ENCODE peak calls at places on chromosomes 5 and 9, in eight cellular contexts. O is astrocyte of the cerebellum, N is MCF 10A, P is right lobe of liver, E is psoas muscle, C is AG10803, L is AG04450, X is cardiac fibroblast. T is an unnamed sample.

GRCh38 chr5:143435207-143435657 is 31.7 kb upstream of the NR3C1 start:
- DNase-seq in O (no peak), N (peak), L (no peak), E (no peak), X (peak), P (no peak), C (no peak), T (peak)

GRCh38 chr5:179464631-179465030 is 85.7 kb upstream of the RUFY1 start:
- DNase-seq in E (no peak), N (no peak), O (no peak), C (no peak), L (no peak), P (no peak), X (no peak), T (no peak)

GRCh38 chr5:6686916-6687409 is 26.3 kb upstream of the TENT4A start:
- DNase-seq in P (no peak), L (no peak), E (no peak), C (peak), X (peak), N (no peak), O (peak), T (no peak)

GRCh38 chr5:96807099-96807654 is 568 bp downstream of the ERAP1 start:
- DNase-seq in X (peak), P (peak), O (no peak), N (peak), L (no peak), E (peak), C (peak), T (peak)

GRCh38 chr9:16628421-16628820 is 242.0 kb downstream of the BNC2 start:
- DNase-seq in N (no peak), X (peak), E (no peak), C (peak), O (no peak), P (no peak), L (no peak), T (no peak)

GRCh38 chr5:87210743-87211142 is 56.9 kb upstream of the RASA1 start:
- DNase-seq in C (no peak), E (no peak), N (no peak), P (no peak), X (no peak), L (no peak), O (no peak), T (peak)

GRCh38 chr9:98583417-98583816 is 125.3 kb downstream of the GABBR2 start:
- DNase-seq in L (no peak), X (no peak), O (no peak), E (no peak), N (no peak), C (no peak), P (no peak), T (no peak)

GRCh38 chr5:150057511-150057910 is 28.8 kb downstream of the CSF1R start:
- DNase-seq in X (no peak), O (no peak), E (no peak), C (no peak), L (no peak), P (no peak), N (no peak), T (no peak)

GRCh38 chr9:22119537-22120167 is 110.5 kb upstream of the CDKN2B start:
- DNase-seq in L (no peak), P (no peak), O (no peak), N (no peak), E (no peak), X (peak), C (peak), T (peak)

DNA sequence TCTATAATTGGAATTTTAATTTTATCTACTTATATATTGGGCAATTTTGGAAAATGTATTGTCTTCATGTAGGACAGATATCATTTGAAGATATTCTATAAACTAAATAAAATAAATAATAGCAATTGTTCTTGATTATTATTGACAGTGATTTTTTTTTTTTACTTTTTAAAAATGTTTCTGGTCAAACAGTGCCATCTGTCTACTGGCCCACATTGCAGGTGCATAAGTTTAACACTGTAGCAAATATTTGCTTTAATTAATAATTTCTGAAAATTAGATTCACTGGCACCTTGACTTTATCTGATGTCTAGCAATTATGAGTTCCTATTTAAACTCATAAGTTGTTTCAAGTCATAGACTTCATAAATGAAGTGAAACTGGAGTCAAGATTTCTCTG is 41.1 kb upstream of the ISOC1 start:
- DNase-seq in E (no peak), L (no peak), N (no peak), C (no peak), P (no peak), X (no peak), O (no peak), T (no peak)
- TF ChIP-seq CTCF in E (no peak), L (no peak), N (no peak), C (no peak), P (no peak), X (no peak), O (no peak), T (no peak)

GRCh38 chr5:1011741-1012315 is 3.2 kb downstream of the NKD2 start:
- DNase-seq in N (no peak), L (no peak), C (no peak), P (peak), O (no peak), X (no peak), E (no peak), T (no peak)

GRCh38 chr5:1012316-1012841 is 3.8 kb downstream of the NKD2 start:
- DNase-seq in O (no peak), C (no peak), L (no peak), X (no peak), P (peak), N (no peak), E (peak), T (no peak)

GRCh38 chr5:1010641-1011046 is 2.0 kb downstream of the NKD2 start:
- DNase-seq in P (peak), O (no peak), X (no peak), N (no peak), E (peak), C (no peak), L (no peak), T (no peak)

GRCh38 chr5:1010181-1010510 is 1.5 kb downstream of the NKD2 start:
- DNase-seq in E (peak), X (no peak), P (no peak), N (no peak), O (no peak), C (no peak), L (no peak), T (no peak)

DNA sequence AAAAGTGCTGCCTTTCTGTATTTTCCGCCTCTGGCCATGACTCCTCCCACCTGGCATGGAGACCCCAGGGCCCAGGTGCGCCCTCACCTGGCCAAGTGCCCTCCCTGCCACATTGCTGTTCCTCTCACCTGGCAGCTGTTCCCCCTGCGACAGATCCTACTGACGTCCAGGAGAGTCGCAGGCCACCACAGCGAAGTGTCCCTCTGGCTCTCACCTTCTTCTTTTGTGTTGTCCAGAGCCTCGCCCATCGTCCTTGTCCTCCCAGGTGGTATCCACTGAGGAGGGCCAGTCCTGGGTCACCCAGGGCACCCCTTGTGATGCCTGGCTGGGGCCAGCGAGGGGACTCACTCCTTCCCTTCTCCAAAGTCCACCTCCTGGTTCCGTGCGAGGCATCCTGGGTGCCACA is 2.6 kb downstream of the NKD2 start:
- DNase-seq in O (no peak), L (no peak), C (no peak), X (no peak), N (peak), E (peak), P (peak), T (peak)
- TF ChIP-seq CTCF in O (peak), L (no peak), C (no peak), X (peak), N (peak), E (no peak), P (peak), T (peak)

GRCh38 chr9:134456740-134457315 is 130.6 kb downstream of the RXRA start:
- DNase-seq in E (no peak), X (no peak), L (no peak), N (no peak), P (no peak), O (no peak), C (no peak), T (no peak)

GRCh38 chr9:134457321-134457923 is 131.2 kb downstream of the RXRA start:
- DNase-seq in O (no peak), P (no peak), L (no peak), X (no peak), N (no peak), E (no peak), C (no peak), T (no peak)

GRCh38 chr9:134455010-134455409 is 128.8 kb downstream of the RXRA start:
- DNase-seq in O (no peak), C (no peak), X (no peak), E (no peak), N (no peak), L (no peak), P (peak), T (no peak)

GRCh38 chr9:134455537-134455936 is 129.3 kb downstream of the RXRA start:
- DNase-seq in X (no peak), C (no peak), L (no peak), E (no peak), P (no peak), O (no peak), N (no peak), T (no peak)

GRCh38 chr9:134455951-134456739 is 129.9 kb downstream of the RXRA start:
- DNase-seq in C (peak), O (peak), E (peak), P (peak), N (peak), X (peak), L (peak), T (peak)
- TF ChIP-seq CTCF in C (no peak), O (peak), E (no peak), P (no peak), N (no peak), X (no peak), L (no peak), T (no peak)

GRCh38 chr5:181173420-181174342 is 26.3 kb downstream of the OR2V2 start:
- DNase-seq in O (no peak), X (no peak), N (peak), P (no peak), C (peak), L (no peak), E (no peak), T (peak)
- TF ChIP-seq CTCF in O (no peak), X (no peak), N (peak), P (no peak), C (no peak), L (no peak), E (no peak), T (no peak)

DNA sequence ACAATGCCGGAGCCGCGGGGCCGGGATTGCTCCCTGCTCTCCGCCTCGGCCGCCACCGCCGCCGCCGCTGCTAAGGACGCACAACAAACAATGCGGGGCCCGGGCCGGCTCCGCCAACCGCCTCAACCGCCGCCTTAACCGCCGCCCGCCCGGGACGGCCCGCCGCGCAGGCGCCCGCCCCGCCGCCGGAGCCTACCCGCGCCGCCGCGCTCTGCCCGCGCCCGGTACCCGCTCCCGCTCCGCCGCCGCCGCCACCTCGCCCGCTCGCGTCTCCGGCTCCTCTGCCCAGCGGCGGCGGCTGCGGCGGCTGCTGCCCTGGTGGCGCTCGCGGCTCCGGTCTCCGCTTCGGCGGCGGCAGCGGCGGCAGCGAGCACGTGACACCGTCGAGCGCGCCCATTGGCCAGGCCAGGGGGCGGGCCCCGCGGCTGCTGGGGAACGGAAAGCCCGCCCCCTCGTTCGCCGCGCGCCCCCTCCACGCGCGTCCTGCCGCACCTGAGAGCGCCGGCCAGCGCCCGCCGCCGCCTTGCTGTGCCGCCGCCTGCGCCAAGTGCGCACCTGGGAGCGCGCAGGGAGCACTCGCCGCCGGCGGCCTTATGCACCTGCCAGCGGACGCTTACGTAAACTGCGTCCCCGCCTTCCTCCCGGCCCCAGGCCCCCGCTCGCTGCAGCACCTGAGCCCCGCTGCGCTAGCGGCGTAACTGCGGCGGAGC is at the start of gene STRBP:
- DNase-seq in O (peak), E (peak), C (peak), X (peak), P (peak), N (peak), L (peak), T (peak)
- TF ChIP-seq CTCF in O (no peak), E (no peak), C (no peak), X (no peak), P (no peak), N (no peak), L (no peak), T (no peak)

DNA sequence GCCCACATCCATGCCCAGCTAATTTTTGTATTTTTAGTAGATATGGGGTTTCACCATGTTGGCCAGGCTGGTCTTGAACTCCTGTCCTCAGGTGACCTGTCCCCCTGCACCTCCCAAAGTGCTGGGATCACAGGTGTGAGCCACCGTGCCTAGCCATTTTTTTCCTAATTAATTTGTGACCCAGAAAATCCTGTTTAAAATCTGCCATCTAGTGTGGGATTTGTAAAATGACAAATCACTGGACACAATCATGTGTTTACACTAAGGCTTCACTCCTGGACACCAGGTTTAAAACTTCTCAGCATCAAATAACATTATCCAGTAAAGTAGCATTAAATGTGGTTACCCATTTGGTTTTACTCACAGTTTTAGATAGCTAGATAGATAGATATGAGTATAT is 18.6 kb upstream of the KDM4C start:
- DNase-seq in L (no peak), E (no peak), X (peak), P (no peak), O (no peak), N (peak), C (peak), T (peak)
- TF ChIP-seq CTCF in L (peak), E (no peak), X (peak), P (peak), O (peak), N (peak), C (peak), T (peak)

GRCh38 chr9:122144836-122145235 is 14.7 kb downstream of the NDUFA8 start:
- DNase-seq in X (no peak), E (no peak), L (no peak), N (no peak), O (no peak), C (no peak), P (no peak), T (no peak)
- TF ChIP-seq CTCF in X (peak), E (no peak), L (peak), N (no peak), O (peak), C (peak), P (peak), T (no peak)

GRCh38 chr9:133591116-133591910 is 17.9 kb downstream of the FAM163B start:
- DNase-seq in X (no peak), E (no peak), C (no peak), O (no peak), P (no peak), L (no peak), N (no peak), T (no peak)

GRCh38 chr9:133591985-133592384 is 17.2 kb downstream of the FAM163B start:
- DNase-seq in N (no peak), O (no peak), L (no peak), E (no peak), C (no peak), X (no peak), P (no peak), T (no peak)

GRCh38 chr9:133594310-133594709 is 14.9 kb downstream of the FAM163B start:
- DNase-seq in C (no peak), E (no peak), O (no peak), N (no peak), L (no peak), X (no peak), P (no peak), T (no peak)

GRCh38 chr9:133592731-133593409 is 16.3 kb downstream of the FAM163B start:
- DNase-seq in N (no peak), X (peak), L (no peak), E (no peak), C (no peak), P (no peak), O (no peak), T (peak)

DNA sequence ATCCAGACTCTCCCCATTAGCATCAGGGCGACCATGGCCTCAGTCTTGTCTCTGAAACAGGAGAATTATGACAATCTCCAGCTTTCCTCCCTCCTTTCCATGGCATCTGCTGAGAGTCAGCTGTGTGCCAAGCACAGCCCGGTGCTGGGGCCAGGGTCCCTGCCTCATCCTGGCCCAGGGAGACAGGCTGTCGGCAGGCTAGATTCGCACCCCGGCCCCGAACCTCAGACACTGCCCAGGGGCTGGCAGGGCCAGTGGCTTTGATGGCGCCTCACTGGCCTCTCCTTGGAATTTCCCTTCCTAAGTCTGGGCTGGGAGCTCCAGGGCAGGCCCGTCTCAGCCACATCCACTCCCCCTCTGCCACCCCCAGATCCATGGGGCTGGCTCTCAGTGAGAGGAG is 15.6 kb downstream of the FAM163B start:
- DNase-seq in O (no peak), N (no peak), X (no peak), P (no peak), C (no peak), E (no peak), L (no peak), T (no peak)
- TF ChIP-seq CTCF in O (no peak), N (no peak), X (no peak), P (no peak), C (no peak), E (no peak), L (no peak), T (no peak)

GRCh38 chr5:132003170-132003744 is 8.2 kb downstream of the ACSL6 start:
- DNase-seq in L (no peak), C (peak), N (no peak), O (peak), X (peak), E (no peak), P (no peak), T (no peak)
- TF ChIP-seq CTCF in L (no peak), C (peak), N (no peak), O (peak), X (no peak), E (peak), P (no peak), T (no peak)

T was measured in GM12865.